ENCODE peak calls at places on chromosomes 16 and 17, in five cellular contexts. V, Y, D, X and Z are unnamed samples.

GRCh38 chr16:4272114-4272954 is 489 bp downstream of the TFAP4 start:
- DNase-seq in V (peak), D (peak), X (peak), Y (peak), Z (no peak)

GRCh38 chr16:85360323-85361277 is 248.3 kb upstream of the CIBAR2 start:
- DNase-seq in Y (peak), X (no peak), V (no peak), D (peak), Z (no peak)

GRCh38 chr17:14790518-14790917 is 474.6 kb downstream of the PMP22 start:
- DNase-seq in X (peak), Y (no peak), V (peak), D (no peak), Z (no peak)

GRCh38 chr17:5552841-5553240 is 31.5 kb downstream of the NLRP1 start:
- DNase-seq in X (no peak), Y (no peak), D (no peak), V (no peak), Z (no peak)

GRCh38 chr16:8355714-8356113 is 234.6 kb downstream of the TMEM114 start:
- DNase-seq in Y (no peak), X (peak), V (no peak), D (no peak), Z (no peak)

GRCh38 chr16:711084-711483 is 3.8 kb upstream of the METRN start:
- DNase-seq in V (no peak), X (no peak), Y (no peak), D (no peak), Z (no peak)

GRCh38 chr17:48037924-48038323 is 327 bp upstream of the COPZ2 start:
- DNase-seq in D (no peak), Y (no peak), V (no peak), X (no peak), Z (no peak)

GRCh38 chr16:2074071-2074470 is 26.3 kb downstream of the TSC2 start:
- DNase-seq in V (no peak), D (no peak), Y (no peak), X (no peak), Z (no peak)

GRCh38 chr16:10876799-10877341 is at the start of gene CIITA:
- DNase-seq in Y (peak), X (no peak), V (peak), D (peak), Z (peak)

GRCh38 chr17:67113481-67113880 is 69.1 kb downstream of the CACNG1 start:
- DNase-seq in V (no peak), X (no peak), Y (no peak), D (no peak), Z (no peak)

GRCh38 chr17:37829446-37830142 is 84.7 kb upstream of the HNF1B start:
- DNase-seq in V (no peak), Y (no peak), X (no peak), D (no peak), Z (no peak)

GRCh38 chr17:8609910-8610309 is 20.6 kb downstream of the MYH10 start:
- DNase-seq in Y (no peak), X (no peak), V (no peak), D (no peak), Z (no peak)

GRCh38 chr16:48383877-48384304 is 1.3 kb downstream of the SIAH1 start:
- DNase-seq in D (peak), V (no peak), X (peak), Y (no peak), Z (no peak)

GRCh38 chr17:81393684-81394376 is 1.4 kb upstream of the BAHCC1 start:
- DNase-seq in X (peak), V (peak), D (peak), Y (peak), Z (peak)
- TF ChIP-seq CTCF in X (peak), V (no peak), D (no peak), Y (no peak), Z (peak)

DNA sequence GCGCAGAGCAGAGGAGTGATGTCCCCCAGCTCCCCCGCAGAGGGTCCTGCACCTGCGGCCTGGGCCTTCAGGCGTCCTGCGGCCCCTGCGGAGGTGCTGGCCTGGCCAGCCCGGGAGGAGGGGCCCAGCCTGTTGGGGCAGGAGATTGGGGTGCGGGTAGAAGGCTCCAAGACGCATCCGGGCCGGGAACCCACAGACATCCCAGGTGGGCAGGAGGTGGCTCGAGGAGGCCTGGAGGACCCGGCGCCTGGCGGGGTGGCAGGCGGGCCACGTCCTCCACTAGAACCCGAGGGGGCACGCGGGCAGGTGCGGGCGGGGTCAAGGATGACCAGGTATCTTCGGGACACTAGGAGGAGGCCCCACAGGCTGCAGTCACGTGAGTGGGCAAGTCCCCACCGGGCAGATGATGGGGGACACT is 647 bp upstream of the SECTM1 start:
- DNase-seq in Y (no peak), X (no peak), V (no peak), D (no peak), Z (no peak)
- H3K4me3 ChIP-seq in Y (peak), X (no peak), V (no peak), D (no peak), Z (peak)

GRCh38 chr17:3935140-3935542 is 18.9 kb upstream of the P2RX1 start:
- DNase-seq in X (peak), D (peak), V (peak), Y (peak), Z (no peak)
- TF ChIP-seq CTCF in X (peak), D (peak), V (peak), Y (peak), Z (peak)

GRCh38 chr16:83915491-83915890 is 16.6 kb downstream of the MLYCD start:
- DNase-seq in X (no peak), D (no peak), Y (no peak), V (no peak), Z (no peak)

GRCh38 chr16:83913234-83913633 is 14.3 kb downstream of the MLYCD start:
- DNase-seq in X (no peak), D (no peak), V (no peak), Y (no peak), Z (no peak)

GRCh38 chr16:83917152-83918120 is 18.5 kb downstream of the MLYCD start:
- DNase-seq in V (no peak), X (no peak), Y (no peak), D (no peak), Z (no peak)

GRCh38 chr16:83914091-83914710 is 15.3 kb downstream of the MLYCD start:
- DNase-seq in V (no peak), D (no peak), Y (no peak), X (no peak), Z (no peak)

GRCh38 chr16:83915081-83915480 is 16.2 kb downstream of the MLYCD start:
- DNase-seq in Y (no peak), X (no peak), D (no peak), V (no peak), Z (no peak)
- H3K4me3 ChIP-seq in Y (no peak), X (no peak), D (no peak), V (no peak), Z (no peak)

GRCh38 chr17:4540224-4541040 is 14.8 kb downstream of the MYBBP1A start:
- DNase-seq in D (no peak), V (no peak), Y (peak), X (no peak), Z (no peak)
- TF ChIP-seq CTCF in D (no peak), V (no peak), Y (no peak), X (peak), Z (no peak)

DNA sequence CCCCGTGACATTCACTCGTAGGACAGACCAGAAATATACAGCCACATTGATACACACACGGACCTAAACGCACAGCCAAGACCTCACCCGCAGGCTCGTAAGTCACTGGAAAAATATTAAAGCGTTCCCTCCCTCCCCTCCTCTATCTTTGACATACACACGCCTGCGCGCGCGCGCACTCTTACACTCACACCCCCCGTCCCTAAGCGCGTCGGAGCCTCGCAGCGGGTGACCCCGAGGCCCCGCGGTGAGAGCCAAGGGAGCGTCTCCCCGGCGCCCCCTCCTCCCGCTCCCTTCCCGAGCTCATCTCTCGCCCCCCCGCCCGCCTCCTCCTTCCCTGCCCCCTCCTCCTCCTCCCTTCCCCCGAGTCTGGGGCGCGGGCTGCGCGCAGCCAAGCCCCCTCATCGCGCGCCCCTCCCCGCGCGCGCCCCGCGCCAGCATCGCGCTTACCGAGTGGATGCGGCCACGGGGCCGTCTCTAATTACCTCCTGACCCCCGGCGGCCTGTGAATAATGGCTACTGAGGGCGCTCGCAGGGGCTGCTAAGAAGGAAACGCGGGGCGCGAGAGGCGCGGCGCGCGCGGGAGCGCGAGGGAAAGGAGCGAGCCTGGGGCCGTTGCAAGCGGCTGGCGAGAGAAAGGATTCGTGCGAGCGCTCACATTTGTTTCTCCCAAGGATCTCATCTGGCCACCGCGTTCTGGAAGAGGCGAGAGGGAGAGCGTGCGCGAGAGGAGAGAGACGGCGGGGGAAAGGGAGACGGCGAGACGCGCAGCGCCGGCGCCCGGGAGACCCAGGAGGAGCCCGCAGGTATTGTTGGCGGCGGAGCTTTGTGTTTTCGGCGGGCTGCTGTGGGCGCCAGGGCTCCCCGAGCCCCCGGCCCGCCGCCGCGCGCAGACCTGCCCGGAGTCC is 42.4 kb downstream of the RAI1 start:
- DNase-seq in X (peak), V (peak), D (no peak), Y (no peak), Z (no peak)
- H3K4me3 ChIP-seq in X (peak), V (peak), D (no peak), Y (peak), Z (peak)

GRCh38 chr16:67727521-67728485 is 8.7 kb upstream of the GFOD2 start:
- DNase-seq in V (no peak), D (no peak), Y (no peak), X (no peak), Z (no peak)
- TF ChIP-seq CTCF in V (no peak), D (no peak), Y (no peak), X (no peak), Z (no peak)

DNA sequence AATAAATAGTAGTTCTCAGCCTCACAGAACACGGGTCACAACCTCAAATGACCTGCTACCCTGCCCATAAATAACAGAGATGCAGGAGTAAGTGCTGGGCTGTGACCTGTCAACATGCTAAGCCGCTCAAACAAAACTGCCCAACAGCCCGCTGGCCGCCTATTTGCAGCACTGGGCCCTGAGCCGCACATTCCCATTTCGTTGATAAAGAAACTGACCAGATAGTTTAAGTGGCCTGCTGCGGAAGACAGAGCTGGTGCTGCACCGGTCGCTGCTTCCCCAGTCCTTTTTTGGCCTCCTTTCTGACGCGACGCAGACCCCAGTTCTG is 443 bp upstream of the SLC6A2 start:
- DNase-seq in V (no peak), D (no peak), X (no peak), Y (no peak), Z (no peak)
- H3K4me3 ChIP-seq in V (no peak), D (no peak), X (no peak), Y (no peak), Z (no peak)

DNA sequence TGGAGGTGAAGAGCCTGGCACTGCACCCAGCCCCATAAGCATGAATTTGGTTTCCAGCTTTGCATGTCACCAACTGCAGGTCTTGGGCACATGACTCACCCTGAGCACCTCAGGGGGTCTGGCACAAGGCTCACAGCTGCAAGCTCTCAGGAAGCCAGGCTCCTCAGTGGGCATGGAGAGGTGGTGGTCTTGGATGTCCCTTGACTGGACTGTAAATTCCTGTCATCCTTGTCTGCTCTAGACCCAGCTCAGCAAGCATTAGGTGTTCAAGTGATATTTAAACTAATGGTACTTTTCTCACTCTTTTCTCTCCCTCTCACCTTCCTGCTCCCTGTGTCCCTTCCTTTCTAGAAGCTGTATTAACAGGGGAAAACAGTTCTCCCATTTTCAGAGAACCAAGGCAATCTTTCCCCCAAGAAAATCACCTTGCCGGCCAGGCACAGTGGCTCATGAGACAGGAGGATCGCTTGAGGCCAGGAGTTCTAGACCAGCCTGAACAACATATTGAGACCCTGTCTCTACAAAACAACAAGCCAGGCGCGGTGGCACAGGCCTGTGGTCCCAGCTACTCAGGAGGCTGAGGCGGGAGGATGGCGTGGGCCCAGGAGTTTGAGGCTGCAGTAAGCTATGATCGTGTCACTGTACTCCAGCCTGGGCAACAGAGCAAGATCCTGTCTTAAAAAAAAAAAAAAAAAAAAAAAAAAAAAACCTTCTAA is 5.1 kb upstream of the KIFC3 start:
- DNase-seq in V (no peak), Y (no peak), X (no peak), D (no peak), Z (no peak)
- TF ChIP-seq CTCF in V (no peak), Y (no peak), X (no peak), D (no peak), Z (no peak)

DNA sequence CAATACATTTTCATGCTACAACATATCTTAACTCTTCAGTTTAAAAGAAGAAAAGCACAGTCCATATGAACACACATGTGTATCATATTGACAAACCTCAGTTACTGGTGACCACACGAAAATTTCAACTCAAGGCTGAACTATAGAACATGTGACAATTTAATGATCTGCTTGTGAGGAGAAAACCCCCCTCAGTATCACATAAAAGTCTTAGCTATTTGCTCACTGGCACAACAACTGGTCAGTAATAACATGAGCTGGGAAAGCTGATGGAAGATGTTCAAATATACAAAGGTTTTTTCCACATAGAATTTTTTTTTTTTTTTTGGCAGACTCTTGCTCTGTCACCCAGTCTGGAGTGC is 19.5 kb downstream of the ZNF652 start:
- DNase-seq in Y (no peak), V (no peak), X (no peak), D (no peak), Z (no peak)
- H3K4me3 ChIP-seq in Y (no peak), V (no peak), X (no peak), D (no peak), Z (no peak)